ENCODE peak calls at places on chromosomes 13 and 19, in five cellular contexts. One of them, this sample, is unnamed.

GRCh38 chr13:59112375-59112774 is 1051.4 kb downstream of the DIAPH3 start:
- DNase-seq in NCI-H1694 treated with DMSO at 0.1 percent for 48 hours: no peak
- DNase-seq in lower leg skin: peak; percentile 34
- DNase-seq in activated CD4-positive, alpha-beta T cell treated with anti-CD3 and anti-CD28 coated beads, Interleukin-2, amount 50 U/mL, for 1 hour: no peak
- DNase-seq in fibroblast of lung: peak; percentile 99
- DNase-seq in this sample: no peak

GRCh38 chr13:46721054-46721453 is 75.9 kb downstream of the ESD start:
- DNase-seq in activated CD4-positive, alpha-beta T cell treated with anti-CD3 and anti-CD28 coated beads, Interleukin-2, amount 50 U/mL, for 1 hour: peak; percentile 49
- DNase-seq in fibroblast of lung: peak; percentile 63
- DNase-seq in lower leg skin: peak; percentile 49
- DNase-seq in NCI-H1694 treated with DMSO at 0.1 percent for 48 hours: peak; percentile 21
- DNase-seq in this sample: peak; percentile 23

GRCh38 chr13:49749852-49750251 is 42.6 kb downstream of the KPNA3 start:
- DNase-seq in lower leg skin: no peak
- DNase-seq in fibroblast of lung: peak; percentile 31
- DNase-seq in activated CD4-positive, alpha-beta T cell treated with anti-CD3 and anti-CD28 coated beads, Interleukin-2, amount 50 U/mL, for 1 hour: no peak
- DNase-seq in NCI-H1694 treated with DMSO at 0.1 percent for 48 hours: no peak
- DNase-seq in this sample: no peak

GRCh38 chr13:96492758-96493157 is 402.9 kb downstream of the HS6ST3 start:
- DNase-seq in fibroblast of lung: no peak
- DNase-seq in NCI-H1694 treated with DMSO at 0.1 percent for 48 hours: peak; percentile 83
- DNase-seq in activated CD4-positive, alpha-beta T cell treated with anti-CD3 and anti-CD28 coated beads, Interleukin-2, amount 50 U/mL, for 1 hour: no peak
- DNase-seq in lower leg skin: no peak
- DNase-seq in this sample: no peak

GRCh38 chr19:5697022-5697889 is 7.2 kb downstream of the RPL36 start:
- DNase-seq in fibroblast of lung: no peak
- DNase-seq in lower leg skin: no peak
- DNase-seq in NCI-H1694 treated with DMSO at 0.1 percent for 48 hours: no peak
- DNase-seq in activated CD4-positive, alpha-beta T cell treated with anti-CD3 and anti-CD28 coated beads, Interleukin-2, amount 50 U/mL, for 1 hour: no peak
- DNase-seq in this sample: peak; percentile 58

GRCh38 chr13:30464496-30465351 is 1.0 kb downstream of the HMGB1 start:
- DNase-seq in NCI-H1694 treated with DMSO at 0.1 percent for 48 hours: peak; percentile 46
- DNase-seq in fibroblast of lung: peak; percentile 83
- DNase-seq in lower leg skin: peak; percentile 53
- DNase-seq in activated CD4-positive, alpha-beta T cell treated with anti-CD3 and anti-CD28 coated beads, Interleukin-2, amount 50 U/mL, for 1 hour: peak; percentile 73
- DNase-seq in this sample: peak; percentile 77

GRCh38 chr13:51620165-51620983 is 36.1 kb downstream of the WDFY2 start:
- DNase-seq in lower leg skin: no peak
- DNase-seq in NCI-H1694 treated with DMSO at 0.1 percent for 48 hours: no peak
- DNase-seq in fibroblast of lung: no peak
- DNase-seq in activated CD4-positive, alpha-beta T cell treated with anti-CD3 and anti-CD28 coated beads, Interleukin-2, amount 50 U/mL, for 1 hour: no peak
- DNase-seq in this sample: no peak

GRCh38 chr13:112943309-112944125 is 25.5 kb upstream of the MCF2L start:
- DNase-seq in NCI-H1694 treated with DMSO at 0.1 percent for 48 hours: peak; percentile 44
- DNase-seq in fibroblast of lung: peak; percentile 11
- DNase-seq in activated CD4-positive, alpha-beta T cell treated with anti-CD3 and anti-CD28 coated beads, Interleukin-2, amount 50 U/mL, for 1 hour: peak; percentile 7
- DNase-seq in lower leg skin: no peak
- DNase-seq in this sample: peak; percentile 45

GRCh38 chr13:28531195-28531955 is 36.4 kb upstream of the FLT1 start:
- DNase-seq in fibroblast of lung: peak; percentile 17
- DNase-seq in lower leg skin: no peak
- DNase-seq in activated CD4-positive, alpha-beta T cell treated with anti-CD3 and anti-CD28 coated beads, Interleukin-2, amount 50 U/mL, for 1 hour: no peak
- DNase-seq in NCI-H1694 treated with DMSO at 0.1 percent for 48 hours: peak; percentile 35
- DNase-seq in this sample: peak; percentile 36

GRCh38 chr19:17347361-17347760 is 10.0 kb downstream of the GTPBP3 start:
- DNase-seq in activated CD4-positive, alpha-beta T cell treated with anti-CD3 and anti-CD28 coated beads, Interleukin-2, amount 50 U/mL, for 1 hour: no peak
- DNase-seq in NCI-H1694 treated with DMSO at 0.1 percent for 48 hours: no peak
- DNase-seq in fibroblast of lung: no peak
- DNase-seq in lower leg skin: no peak
- DNase-seq in this sample: peak; percentile 64

GRCh38 chr19:58182577-58182988 is 278 bp upstream of the ZNF274 start:
- DNase-seq in fibroblast of lung: no peak
- DNase-seq in activated CD4-positive, alpha-beta T cell treated with anti-CD3 and anti-CD28 coated beads, Interleukin-2, amount 50 U/mL, for 1 hour: peak; percentile 81
- DNase-seq in lower leg skin: peak; percentile 89
- DNase-seq in NCI-H1694 treated with DMSO at 0.1 percent for 48 hours: no peak
- DNase-seq in this sample: no peak

GRCh38 chr13:46211116-46211515 is 612 bp upstream of the LRRC63 start:
- DNase-seq in lower leg skin: no peak
- DNase-seq in activated CD4-positive, alpha-beta T cell treated with anti-CD3 and anti-CD28 coated beads, Interleukin-2, amount 50 U/mL, for 1 hour: peak; percentile 26
- DNase-seq in NCI-H1694 treated with DMSO at 0.1 percent for 48 hours: peak; percentile 17
- DNase-seq in fibroblast of lung: no peak
- DNase-seq in this sample: peak; percentile 4

GRCh38 chr19:4814625-4815425 is 16.7 kb downstream of the TICAM1 start:
- DNase-seq in lower leg skin: no peak
- DNase-seq in fibroblast of lung: peak; percentile 46
- DNase-seq in activated CD4-positive, alpha-beta T cell treated with anti-CD3 and anti-CD28 coated beads, Interleukin-2, amount 50 U/mL, for 1 hour: no peak
- DNase-seq in NCI-H1694 treated with DMSO at 0.1 percent for 48 hours: no peak
- DNase-seq in this sample: no peak

GRCh38 chr19:10431943-10432735 is 11.8 kb downstream of the PDE4A start:
- DNase-seq in NCI-H1694 treated with DMSO at 0.1 percent for 48 hours: no peak
- DNase-seq in fibroblast of lung: no peak
- DNase-seq in activated CD4-positive, alpha-beta T cell treated with anti-CD3 and anti-CD28 coated beads, Interleukin-2, amount 50 U/mL, for 1 hour: peak; percentile 68
- DNase-seq in lower leg skin: no peak
- DNase-seq in this sample: peak; percentile 56

GRCh38 chr13:60411983-60412382 is 15.0 kb downstream of the TDRD3 start:
- DNase-seq in activated CD4-positive, alpha-beta T cell treated with anti-CD3 and anti-CD28 coated beads, Interleukin-2, amount 50 U/mL, for 1 hour: no peak
- DNase-seq in NCI-H1694 treated with DMSO at 0.1 percent for 48 hours: no peak
- DNase-seq in fibroblast of lung: peak; percentile 28
- DNase-seq in lower leg skin: no peak
- DNase-seq in this sample: no peak

GRCh38 chr19:4196587-4197148 is 14.2 kb downstream of the ANKRD24 start:
- DNase-seq in NCI-H1694 treated with DMSO at 0.1 percent for 48 hours: no peak
- DNase-seq in activated CD4-positive, alpha-beta T cell treated with anti-CD3 and anti-CD28 coated beads, Interleukin-2, amount 50 U/mL, for 1 hour: no peak
- DNase-seq in lower leg skin: no peak
- DNase-seq in fibroblast of lung: no peak
- DNase-seq in this sample: no peak

GRCh38 chr13:75250526-75251183 is 231.3 kb downstream of the TBC1D4 start:
- DNase-seq in NCI-H1694 treated with DMSO at 0.1 percent for 48 hours: no peak
- DNase-seq in activated CD4-positive, alpha-beta T cell treated with anti-CD3 and anti-CD28 coated beads, Interleukin-2, amount 50 U/mL, for 1 hour: no peak
- DNase-seq in fibroblast of lung: peak; percentile 86
- DNase-seq in lower leg skin: no peak
- DNase-seq in this sample: peak; percentile 27

GRCh38 chr19:40807147-40808020 is 8.4 kb downstream of the EGLN2 start:
- DNase-seq in NCI-H1694 treated with DMSO at 0.1 percent for 48 hours: no peak
- DNase-seq in activated CD4-positive, alpha-beta T cell treated with anti-CD3 and anti-CD28 coated beads, Interleukin-2, amount 50 U/mL, for 1 hour: no peak
- DNase-seq in lower leg skin: no peak
- DNase-seq in fibroblast of lung: no peak
- DNase-seq in this sample: no peak

GRCh38 chr13:85497652-85498051 is 301.6 kb downstream of the SLITRK6 start:
- DNase-seq in NCI-H1694 treated with DMSO at 0.1 percent for 48 hours: no peak
- DNase-seq in fibroblast of lung: peak; percentile 98
- DNase-seq in lower leg skin: no peak
- DNase-seq in activated CD4-positive, alpha-beta T cell treated with anti-CD3 and anti-CD28 coated beads, Interleukin-2, amount 50 U/mL, for 1 hour: no peak
- DNase-seq in this sample: peak; percentile 66

GRCh38 chr13:46075811-46076210 is 23.3 kb upstream of the ZC3H13 start:
- DNase-seq in NCI-H1694 treated with DMSO at 0.1 percent for 48 hours: no peak
- DNase-seq in fibroblast of lung: no peak
- DNase-seq in activated CD4-positive, alpha-beta T cell treated with anti-CD3 and anti-CD28 coated beads, Interleukin-2, amount 50 U/mL, for 1 hour: no peak
- DNase-seq in lower leg skin: no peak
- DNase-seq in this sample: no peak

GRCh38 chr19:40174087-40174486 is 17.1 kb upstream of the MAP3K10 start:
- DNase-seq in NCI-H1694 treated with DMSO at 0.1 percent for 48 hours: no peak
- DNase-seq in activated CD4-positive, alpha-beta T cell treated with anti-CD3 and anti-CD28 coated beads, Interleukin-2, amount 50 U/mL, for 1 hour: no peak
- DNase-seq in lower leg skin: no peak
- DNase-seq in fibroblast of lung: no peak
- DNase-seq in this sample: no peak

GRCh38 chr19:29804493-29804892 is 7.3 kb upstream of the CCNE1 start:
- DNase-seq in NCI-H1694 treated with DMSO at 0.1 percent for 48 hours: no peak
- DNase-seq in fibroblast of lung: no peak
- DNase-seq in activated CD4-positive, alpha-beta T cell treated with anti-CD3 and anti-CD28 coated beads, Interleukin-2, amount 50 U/mL, for 1 hour: no peak
- DNase-seq in lower leg skin: no peak
- DNase-seq in this sample: no peak

GRCh38 chr19:489418-490196 is 6.7 kb upstream of the MADCAM1 start:
- DNase-seq in fibroblast of lung: peak; percentile 33
- DNase-seq in lower leg skin: no peak
- DNase-seq in activated CD4-positive, alpha-beta T cell treated with anti-CD3 and anti-CD28 coated beads, Interleukin-2, amount 50 U/mL, for 1 hour: no peak
- DNase-seq in NCI-H1694 treated with DMSO at 0.1 percent for 48 hours: no peak
- DNase-seq in this sample: no peak

GRCh38 chr13:31904941-31905824 is 126.4 kb upstream of the FRY start:
- DNase-seq in NCI-H1694 treated with DMSO at 0.1 percent for 48 hours: no peak
- DNase-seq in activated CD4-positive, alpha-beta T cell treated with anti-CD3 and anti-CD28 coated beads, Interleukin-2, amount 50 U/mL, for 1 hour: no peak
- DNase-seq in lower leg skin: no peak
- DNase-seq in fibroblast of lung: no peak
- DNase-seq in this sample: no peak

GRCh38 chr19:51091126-51091525 is 8.4 kb upstream of the KLK14 start:
- DNase-seq in activated CD4-positive, alpha-beta T cell treated with anti-CD3 and anti-CD28 coated beads, Interleukin-2, amount 50 U/mL, for 1 hour: no peak
- DNase-seq in NCI-H1694 treated with DMSO at 0.1 percent for 48 hours: no peak
- DNase-seq in fibroblast of lung: no peak
- DNase-seq in lower leg skin: no peak
- DNase-seq in this sample: no peak

GRCh38 chr19:11198769-11199469 is 1.6 kb upstream of the KANK2 start:
- DNase-seq in activated CD4-positive, alpha-beta T cell treated with anti-CD3 and anti-CD28 coated beads, Interleukin-2, amount 50 U/mL, for 1 hour: no peak
- DNase-seq in lower leg skin: no peak
- DNase-seq in NCI-H1694 treated with DMSO at 0.1 percent for 48 hours: no peak
- DNase-seq in fibroblast of lung: no peak
- DNase-seq in this sample: no peak

GRCh38 chr19:45368127-45368526 is 2.2 kb downstream of the ERCC2 start:
- DNase-seq in lower leg skin: no peak
- DNase-seq in activated CD4-positive, alpha-beta T cell treated with anti-CD3 and anti-CD28 coated beads, Interleukin-2, amount 50 U/mL, for 1 hour: no peak
- DNase-seq in fibroblast of lung: no peak
- DNase-seq in NCI-H1694 treated with DMSO at 0.1 percent for 48 hours: no peak
- DNase-seq in this sample: no peak

GRCh38 chr13:74153316-74153715 is 19.1 kb upstream of the KLF12 start:
- DNase-seq in lower leg skin: no peak
- DNase-seq in fibroblast of lung: peak; percentile 70
- DNase-seq in activated CD4-positive, alpha-beta T cell treated with anti-CD3 and anti-CD28 coated beads, Interleukin-2, amount 50 U/mL, for 1 hour: no peak
- DNase-seq in NCI-H1694 treated with DMSO at 0.1 percent for 48 hours: no peak
- DNase-seq in this sample: no peak

GRCh38 chr19:38684078-38684861 is 36.8 kb downstream of the ACTN4 start:
- DNase-seq in lower leg skin: peak; percentile 67
- DNase-seq in NCI-H1694 treated with DMSO at 0.1 percent for 48 hours: peak; percentile 32
- DNase-seq in activated CD4-positive, alpha-beta T cell treated with anti-CD3 and anti-CD28 coated beads, Interleukin-2, amount 50 U/mL, for 1 hour: peak; percentile 39
- DNase-seq in fibroblast of lung: peak; percentile 95
- DNase-seq in this sample: peak; percentile 98